ENCODE peak calls at places on chromosomes 6 and 20, in eight cellular contexts. P, Q, D, B, W, T, Z and J are unnamed samples.

GRCh38 chr6:167566711-167567141 is 241.8 kb downstream of the TTLL2 start:
- DNase-seq in D (no peak), B (no peak), W (no peak), Z (no peak), P (no peak), T (no peak), Q (no peak), J (no peak)

GRCh38 chr6:167094820-167095637 is 27.9 kb upstream of the CCR6 start:
- DNase-seq in D (no peak), P (no peak), W (no peak), B (peak), Z (peak), Q (no peak), T (no peak), J (peak)

GRCh38 chr6:40419377-40419776 is 167.8 kb downstream of the LRFN2 start:
- DNase-seq in B (no peak), T (peak), P (no peak), W (no peak), D (peak), Z (no peak), Q (no peak), J (no peak)

GRCh38 chr6:73452107-73452461 is at the start of gene CGAS:
- DNase-seq in B (peak), Z (peak), P (peak), W (peak), Q (peak), T (peak), D (peak), J (peak)

GRCh38 chr6:39887692-39888450 is 46.4 kb downstream of the MOCS1 start:
- DNase-seq in B (no peak), Z (no peak), P (no peak), W (peak), D (peak), Q (no peak), T (no peak), J (no peak)

GRCh38 chr20:36304786-36305495 is 1.2 kb upstream of the DLGAP4 start:
- DNase-seq in B (no peak), Q (no peak), P (no peak), Z (no peak), W (no peak), T (no peak), D (no peak), J (no peak)

GRCh38 chr6:3263091-3263490 is 4.3 kb downstream of the PSMG4 start:
- DNase-seq in T (no peak), B (no peak), D (no peak), Q (no peak), Z (no peak), W (peak), P (no peak), J (no peak)

GRCh38 chr6:161829186-161829794 is 555.4 kb upstream of the AGPAT4 start:
- DNase-seq in Z (no peak), P (no peak), Q (no peak), T (no peak), B (no peak), W (no peak), D (no peak), J (no peak)

GRCh38 chr6:124669713-124670480 is 292.3 kb upstream of the RNF217 start:
- DNase-seq in B (no peak), Q (no peak), D (no peak), P (no peak), T (no peak), W (no peak), Z (no peak), J (no peak)

GRCh38 chr20:17227669-17228623 is 1.1 kb downstream of the PCSK2 start:
- DNase-seq in D (no peak), B (no peak), W (peak), Q (no peak), T (no peak), Z (no peak), P (no peak), J (no peak)